ENCODE peak calls at places on chromosome 7, in seven cellular contexts. One of them, this sample, is unnamed.

GRCh38 chr7:38020134-38020533 is 99.7 kb downstream of the EPDR1 start:
- DNase-seq in skeletal muscle cell: no peak
- DNase-seq in adipocyte: peak
- DNase-seq in RKO: no peak
- DNase-seq in right lobe of liver: no peak
- DNase-seq in tibial artery: no peak
- DNase-seq in foreskin fibroblast: no peak
- DNase-seq in this sample: no peak

GRCh38 chr7:70042533-70042932 is 444.3 kb downstream of the AUTS2 start:
- DNase-seq in skeletal muscle cell: peak
- DNase-seq in adipocyte: peak
- DNase-seq in RKO: peak
- DNase-seq in right lobe of liver: no peak
- DNase-seq in tibial artery: no peak
- DNase-seq in foreskin fibroblast: peak
- DNase-seq in this sample: no peak

GRCh38 chr7:56092789-56093531 is at the start of gene PHKG1:
- DNase-seq in skeletal muscle cell: no peak
- DNase-seq in adipocyte: peak
- DNase-seq in RKO: peak
- DNase-seq in right lobe of liver: peak
- DNase-seq in tibial artery: peak
- DNase-seq in foreskin fibroblast: peak
- DNase-seq in this sample: peak

GRCh38 chr7:815284-816216 is 16.7 kb upstream of the SUN1 start:
- DNase-seq in skeletal muscle cell: no peak
- DNase-seq in adipocyte: peak
- DNase-seq in RKO: no peak
- DNase-seq in right lobe of liver: no peak
- DNase-seq in tibial artery: no peak
- DNase-seq in foreskin fibroblast: no peak
- DNase-seq in this sample: peak

GRCh38 chr7:91720255-91720937 is 160.1 kb downstream of the MTERF1 start:
- DNase-seq in skeletal muscle cell: peak
- DNase-seq in adipocyte: peak
- DNase-seq in RKO: no peak
- DNase-seq in right lobe of liver: no peak
- DNase-seq in tibial artery: no peak
- DNase-seq in foreskin fibroblast: peak
- DNase-seq in this sample: no peak

GRCh38 chr7:88091988-88092675 is 127.7 kb downstream of the SRI start:
- DNase-seq in skeletal muscle cell: no peak
- DNase-seq in adipocyte: no peak
- DNase-seq in RKO: no peak
- DNase-seq in right lobe of liver: no peak
- DNase-seq in tibial artery: no peak
- DNase-seq in foreskin fibroblast: no peak
- DNase-seq in this sample: no peak

GRCh38 chr7:2028733-2029132 is 204.0 kb downstream of the MAD1L1 start:
- DNase-seq in skeletal muscle cell: no peak
- DNase-seq in adipocyte: no peak
- DNase-seq in RKO: no peak
- DNase-seq in right lobe of liver: no peak
- DNase-seq in tibial artery: peak
- DNase-seq in foreskin fibroblast: no peak
- DNase-seq in this sample: no peak

GRCh38 chr7:64869912-64870562 is 33.0 kb upstream of the ZNF273 start:
- DNase-seq in skeletal muscle cell: no peak
- DNase-seq in adipocyte: no peak
- DNase-seq in RKO: no peak
- DNase-seq in right lobe of liver: no peak
- DNase-seq in tibial artery: peak
- DNase-seq in foreskin fibroblast: no peak
- DNase-seq in this sample: no peak

GRCh38 chr7:105126436-105126975 is 112.5 kb downstream of the KMT2E start:
- DNase-seq in skeletal muscle cell: peak
- DNase-seq in adipocyte: peak
- DNase-seq in RKO: no peak
- DNase-seq in right lobe of liver: no peak
- DNase-seq in tibial artery: no peak
- DNase-seq in foreskin fibroblast: no peak
- DNase-seq in this sample: no peak

GRCh38 chr7:103762361-103762760 is 227.1 kb downstream of the RELN start:
- DNase-seq in skeletal muscle cell: no peak
- DNase-seq in adipocyte: no peak
- DNase-seq in RKO: no peak
- DNase-seq in right lobe of liver: no peak
- DNase-seq in tibial artery: no peak
- DNase-seq in foreskin fibroblast: no peak
- DNase-seq in this sample: no peak

GRCh38 chr7:71229699-71230098 is 97.8 kb downstream of the GALNT17 start:
- DNase-seq in skeletal muscle cell: no peak
- DNase-seq in adipocyte: no peak
- DNase-seq in RKO: no peak
- DNase-seq in right lobe of liver: no peak
- DNase-seq in tibial artery: no peak
- DNase-seq in foreskin fibroblast: no peak
- DNase-seq in this sample: no peak

GRCh38 chr7:82017334-82017943 is 247.6 kb upstream of the HGF start:
- DNase-seq in skeletal muscle cell: no peak
- DNase-seq in adipocyte: peak
- DNase-seq in RKO: peak
- DNase-seq in right lobe of liver: no peak
- DNase-seq in tibial artery: no peak
- DNase-seq in foreskin fibroblast: peak
- DNase-seq in this sample: no peak

GRCh38 chr7:144720139-144720538 is 115.7 kb downstream of the TPK1 start:
- DNase-seq in skeletal muscle cell: peak
- DNase-seq in adipocyte: no peak
- DNase-seq in RKO: no peak
- DNase-seq in right lobe of liver: no peak
- DNase-seq in tibial artery: no peak
- DNase-seq in foreskin fibroblast: no peak
- DNase-seq in this sample: no peak

GRCh38 chr7:128437426-128438332 is 18.0 kb upstream of the HILPDA start:
- DNase-seq in skeletal muscle cell: no peak
- DNase-seq in adipocyte: no peak
- DNase-seq in RKO: no peak
- DNase-seq in right lobe of liver: no peak
- DNase-seq in tibial artery: no peak
- DNase-seq in foreskin fibroblast: no peak
- DNase-seq in this sample: no peak

This sample was measured in ovary.